ENCODE peak calls at places on chromosomes 13 and 19, in five cellular contexts. One of them, this sample, is unnamed.

GRCh38 chr13:92390217-92390616 is 836.4 kb upstream of the GPC6 start:
- DNase-seq in activated naive CD4-positive, alpha-beta T cell: no peak
- DNase-seq in nephron progenitor cell: no peak
- DNase-seq in NCI-H345: peak
- DNase-seq in cerebellum: no peak
- DNase-seq in this sample: no peak

GRCh38 chr13:40168425-40169155 is 497.9 kb downstream of the FOXO1 start:
- DNase-seq in cerebellum: no peak
- DNase-seq in nephron progenitor cell: no peak
- DNase-seq in activated naive CD4-positive, alpha-beta T cell: no peak
- DNase-seq in NCI-H345: no peak
- DNase-seq in this sample: no peak

GRCh38 chr19:35468637-35469036 is 20.6 kb downstream of the FFAR2 start:
- DNase-seq in NCI-H345: peak
- DNase-seq in activated naive CD4-positive, alpha-beta T cell: no peak
- DNase-seq in nephron progenitor cell: peak
- DNase-seq in cerebellum: no peak
- DNase-seq in this sample: peak

GRCh38 chr19:51882518-51882917 is 5.2 kb downstream of the ZNF577 start:
- DNase-seq in activated naive CD4-positive, alpha-beta T cell: no peak
- DNase-seq in nephron progenitor cell: no peak
- DNase-seq in cerebellum: no peak
- DNase-seq in NCI-H345: no peak
- DNase-seq in this sample: no peak

GRCh38 chr19:53808710-53809125 is 15.4 kb downstream of the NLRP12 start:
- DNase-seq in activated naive CD4-positive, alpha-beta T cell: no peak
- DNase-seq in cerebellum: no peak
- DNase-seq in NCI-H345: no peak
- DNase-seq in nephron progenitor cell: no peak
- DNase-seq in this sample: peak

GRCh38 chr19:49491804-49492572 is 4.2 kb upstream of the RPS11 start:
- DNase-seq in nephron progenitor cell: no peak
- DNase-seq in cerebellum: no peak
- DNase-seq in NCI-H345: no peak
- DNase-seq in activated naive CD4-positive, alpha-beta T cell: no peak
- DNase-seq in this sample: no peak

GRCh38 chr19:46732966-46733692 is 12.7 kb upstream of the FKRP start:
- DNase-seq in NCI-H345: no peak
- DNase-seq in cerebellum: no peak
- DNase-seq in activated naive CD4-positive, alpha-beta T cell: no peak
- DNase-seq in nephron progenitor cell: no peak
- DNase-seq in this sample: peak

GRCh38 chr19:53868091-53868891 is 608 bp downstream of the MYADM start:
- DNase-seq in NCI-H345: no peak
- DNase-seq in activated naive CD4-positive, alpha-beta T cell: peak
- DNase-seq in nephron progenitor cell: peak
- DNase-seq in cerebellum: no peak
- DNase-seq in this sample: peak

GRCh38 chr13:40221460-40222201 is 444.8 kb downstream of the FOXO1 start:
- DNase-seq in NCI-H345: no peak
- DNase-seq in nephron progenitor cell: no peak
- DNase-seq in cerebellum: no peak
- DNase-seq in activated naive CD4-positive, alpha-beta T cell: no peak
- DNase-seq in this sample: peak

GRCh38 chr19:3862826-3863500 is 5.9 kb downstream of the ZFR2 start:
- DNase-seq in NCI-H345: no peak
- DNase-seq in cerebellum: no peak
- DNase-seq in activated naive CD4-positive, alpha-beta T cell: no peak
- DNase-seq in nephron progenitor cell: no peak
- DNase-seq in this sample: no peak

GRCh38 chr19:45322744-45323281 is at the start of gene CKM:
- DNase-seq in nephron progenitor cell: no peak
- DNase-seq in NCI-H345: no peak
- DNase-seq in activated naive CD4-positive, alpha-beta T cell: no peak
- DNase-seq in cerebellum: no peak
- DNase-seq in this sample: no peak